ENCODE peak calls at places on chromosomes 16 and 17, in seven cellular contexts. J, H, N, E, B, G and K are unnamed samples.

GRCh38 chr17:74542727-74543383 is 3.1 kb downstream of the CD300C start:
- DNase-seq in J (no peak), H (no peak), N (no peak), E (no peak), B (no peak), G (no peak), K (no peak)

GRCh38 chr17:76191891-76192290 is 48.4 kb downstream of the RNF157 start:
- DNase-seq in J (no peak), H (peak; percentile 23), N (no peak), E (no peak), B (no peak), G (no peak), K (no peak)

GRCh38 chr16:10982430-10983174 is 38.2 kb downstream of the CLEC16A start:
- DNase-seq in J (peak; percentile 56), H (no peak), N (no peak), E (no peak), B (no peak), G (no peak), K (no peak)

GRCh38 chr16:32116080-32116479 is 137.0 kb upstream of the TP53TG3D start:
- DNase-seq in J (peak; percentile 9), H (peak; percentile 0), N (no peak), E (no peak), B (no peak), G (no peak), K (no peak)

GRCh38 chr16:48499822-48500440 is 110.0 kb downstream of the N4BP1 start:
- DNase-seq in J (no peak), H (no peak), N (peak; percentile 95), E (peak; percentile 95), B (no peak), G (no peak), K (no peak)

GRCh38 chr17:28178800-28179199 is 136.3 kb downstream of the NLK start:
- DNase-seq in J (no peak), H (no peak), N (no peak), E (no peak), B (no peak), G (no peak), K (no peak)

GRCh38 chr17:37358098-37358829 is 17.5 kb upstream of the C17orf78 start:
- DNase-seq in J (peak; percentile 41), H (peak; percentile 13), N (peak; percentile 67), E (no peak), B (peak; percentile 19), G (peak; percentile 21), K (peak; percentile 28)

GRCh38 chr16:67444259-67445125 is 13.6 kb downstream of the HSD11B2 start:
- DNase-seq in J (no peak), H (no peak), N (no peak), E (no peak), B (no peak), G (no peak), K (no peak)

GRCh38 chr16:1125471-1125870 is 27.4 kb upstream of the CACNA1H start:
- DNase-seq in J (no peak), H (peak; percentile 10), N (peak; percentile 45), E (no peak), B (no peak), G (peak; percentile 56), K (no peak)

GRCh38 chr17:82231562-82232321 is 2.9 kb downstream of the SLC16A3 start:
- DNase-seq in J (peak; percentile 86), H (no peak), N (peak; percentile 87), E (no peak), B (no peak), G (no peak), K (peak; percentile 51)

GRCh38 chr16:2894231-2894630 is 11.2 kb downstream of the FLYWCH2 start:
- DNase-seq in J (no peak), H (no peak), N (no peak), E (no peak), B (no peak), G (no peak), K (no peak)

GRCh38 chr17:49589556-49589885 is 13.8 kb downstream of the NXPH3 start:
- DNase-seq in J (no peak), H (no peak), N (no peak), E (no peak), B (no peak), G (no peak), K (no peak)

GRCh38 chr17:66684256-66684655 is 150.7 kb upstream of the CACNG5 start:
- DNase-seq in J (no peak), H (no peak), N (no peak), E (no peak), B (no peak), G (no peak), K (no peak)

GRCh38 chr17:68385490-68386215 is 71.6 kb downstream of the WIPI1 start:
- DNase-seq in J (no peak), H (no peak), N (no peak), E (no peak), B (no peak), G (no peak), K (no peak)

GRCh38 chr17:4540224-4541040 is 14.8 kb downstream of the MYBBP1A start:
- DNase-seq in J (peak; percentile 35), H (no peak), N (no peak), E (no peak), B (no peak), G (no peak), K (peak; percentile 24)